ENCODE peak calls at places on chromosomes 5 and 9, in eight cellular contexts. W, C, Q, O, K, X, P and J are unnamed samples.

GRCh38 chr5:150487199-150488061 is 20.5 kb upstream of the NDST1 start:
- DNase-seq in X (peak), Q (no peak), W (no peak), K (peak), C (peak), O (peak), P (peak), J (no peak)

GRCh38 chr9:90612957-90613356 is 29.7 kb downstream of the DIRAS2 start:
- DNase-seq in C (no peak), P (no peak), X (no peak), K (no peak), W (no peak), O (no peak), Q (no peak), J (no peak)

GRCh38 chr5:180142824-180143610 is 66.0 kb downstream of the RASGEF1C start:
- DNase-seq in C (no peak), P (no peak), W (no peak), Q (no peak), K (peak), X (no peak), O (no peak), J (no peak)

GRCh38 chr5:13252701-13253100 is 691.8 kb downstream of the DNAH5 start:
- DNase-seq in X (peak), P (no peak), O (no peak), C (no peak), K (no peak), Q (no peak), W (no peak), J (no peak)

GRCh38 chr5:65037845-65038815 is 269.4 kb downstream of the CWC27 start:
- DNase-seq in W (no peak), C (no peak), Q (no peak), O (peak), K (no peak), X (no peak), P (no peak), J (no peak)

GRCh38 chr5:135319458-135319857 is 79.6 kb downstream of the MACROH2A1 start:
- DNase-seq in X (no peak), K (no peak), W (no peak), Q (no peak), P (no peak), O (no peak), C (no peak), J (no peak)

GRCh38 chr5:180868960-180869359 is 7.9 kb upstream of the ZFP62 start:
- DNase-seq in Q (peak), P (peak), W (peak), X (peak), K (peak), O (peak), C (peak), J (peak)

GRCh38 chr9:74066605-74067004 is 430.5 kb upstream of the RORB start:
- DNase-seq in X (no peak), O (no peak), P (no peak), W (no peak), Q (no peak), C (no peak), K (no peak), J (no peak)

GRCh38 chr9:134991808-134992754 is 74.4 kb upstream of the FCN1 start:
- DNase-seq in P (no peak), Q (no peak), O (no peak), C (no peak), W (no peak), X (no peak), K (no peak), J (no peak)

GRCh38 chr9:100064872-100065581 is 33.8 kb downstream of the ERP44 start:
- DNase-seq in O (no peak), Q (no peak), P (no peak), X (peak), K (no peak), C (no peak), W (no peak), J (no peak)

GRCh38 chr9:35114921-35115341 is 731 bp downstream of the ATOSB start:
- DNase-seq in W (no peak), P (peak), Q (peak), O (peak), X (peak), K (peak), C (peak), J (peak)

GRCh38 chr5:131209506-131210191 is 38.9 kb downstream of the LYRM7 start:
- DNase-seq in W (peak), X (no peak), Q (no peak), O (no peak), K (no peak), P (no peak), C (peak), J (peak)

GRCh38 chr5:943874-944620 is 51.4 kb downstream of the TRIP13 start:
- DNase-seq in X (no peak), Q (no peak), W (no peak), K (no peak), C (no peak), O (no peak), P (no peak), J (no peak)

GRCh38 chr9:124570942-124571666 is 63.9 kb upstream of the NR5A1 start:
- DNase-seq in C (no peak), K (no peak), P (no peak), X (no peak), Q (no peak), W (no peak), O (no peak), J (no peak)

GRCh38 chr9:93061791-93062299 is 3.3 kb downstream of the SUSD3 start:
- DNase-seq in Q (no peak), O (no peak), X (no peak), K (no peak), C (no peak), W (peak), P (peak), J (no peak)

GRCh38 chr5:73365301-73365853 is 83.2 kb downstream of the FOXD1 start:
- DNase-seq in K (no peak), Q (no peak), O (no peak), P (no peak), W (no peak), X (peak), C (no peak), J (no peak)

GRCh38 chr9:122158202-122158601 is 1.4 kb downstream of the NDUFA8 start:
- DNase-seq in C (peak), P (no peak), K (no peak), Q (no peak), O (peak), X (peak), W (no peak), J (peak)

DNA sequence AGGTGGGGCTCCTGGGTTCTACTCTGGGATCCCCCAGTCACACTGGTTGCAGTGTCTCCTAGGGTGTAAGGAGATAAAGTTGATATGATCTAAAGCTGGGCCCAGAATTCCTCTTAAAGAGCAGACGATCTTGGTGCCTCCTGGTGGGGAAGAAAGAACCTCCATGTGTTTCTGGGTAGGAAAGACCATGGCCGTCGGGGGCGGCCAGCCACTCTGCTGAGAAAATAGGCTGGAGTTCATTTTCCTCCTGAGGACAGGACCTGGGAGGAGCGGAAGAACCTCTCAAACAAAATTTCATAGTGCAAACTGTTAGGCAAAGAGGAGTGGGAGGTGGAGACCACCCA is 163.8 kb upstream of the TBC1D2 start:
- DNase-seq in P (no peak), W (no peak), O (no peak), C (no peak), X (no peak), K (no peak), Q (no peak), J (no peak)
- TF ChIP-seq CTCF in P (no peak), W (no peak), O (no peak), C (no peak), X (no peak), K (no peak), Q (no peak), J (no peak)

DNA sequence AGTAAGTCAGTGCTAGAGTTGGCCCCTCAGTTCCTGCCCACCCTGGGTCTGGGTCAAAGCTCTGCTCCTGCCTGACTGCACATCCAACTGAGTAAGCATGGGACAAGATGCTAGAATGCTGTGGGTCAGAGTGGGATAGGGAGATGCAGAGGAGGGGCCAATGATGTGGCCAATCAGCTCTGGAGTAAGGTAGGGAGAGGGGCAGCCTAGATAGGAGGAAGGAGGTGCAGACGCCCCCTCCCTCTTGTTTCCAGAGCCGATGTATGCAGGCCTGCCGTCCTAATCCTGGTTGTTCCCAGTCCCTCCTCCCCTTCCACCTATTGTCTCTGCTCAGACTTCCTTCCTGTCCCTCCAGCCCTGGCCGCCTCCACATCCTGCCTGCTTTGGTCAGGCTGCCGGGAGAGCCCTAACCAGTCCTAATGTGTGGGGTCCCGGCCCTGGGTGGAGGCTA is 1.3 kb downstream of the ARAP3 start:
- DNase-seq in O (no peak), C (no peak), W (no peak), K (no peak), X (peak), Q (peak), P (no peak), J (no peak)
- H3K4me3 ChIP-seq in O (no peak), C (peak), W (no peak), K (peak), X (peak), Q (peak), P (peak), J (no peak)

GRCh38 chr9:126318858-126319257 is 7.8 kb upstream of the MVB12B start:
- DNase-seq in O (no peak), X (no peak), Q (no peak), K (no peak), W (no peak), C (no peak), P (peak), J (no peak)

GRCh38 chr9:126319651-126320050 is 7.0 kb upstream of the MVB12B start:
- DNase-seq in X (no peak), P (no peak), W (no peak), C (no peak), K (no peak), Q (no peak), O (no peak), J (no peak)

GRCh38 chr9:126316085-126316655 is 10.5 kb upstream of the MVB12B start:
- DNase-seq in K (no peak), W (no peak), C (no peak), Q (no peak), P (no peak), X (no peak), O (no peak), J (no peak)

GRCh38 chr9:126320158-126320922 is 6.3 kb upstream of the MVB12B start:
- DNase-seq in K (no peak), W (no peak), C (no peak), P (peak), O (no peak), Q (no peak), X (no peak), J (no peak)

GRCh38 chr9:126317513-126317912 is 9.1 kb upstream of the MVB12B start:
- DNase-seq in Q (no peak), P (no peak), W (no peak), O (no peak), X (no peak), C (no peak), K (peak), J (no peak)
- TF ChIP-seq CTCF in Q (peak), P (peak), W (peak), O (no peak), X (no peak), C (no peak), K (peak), J (no peak)

DNA sequence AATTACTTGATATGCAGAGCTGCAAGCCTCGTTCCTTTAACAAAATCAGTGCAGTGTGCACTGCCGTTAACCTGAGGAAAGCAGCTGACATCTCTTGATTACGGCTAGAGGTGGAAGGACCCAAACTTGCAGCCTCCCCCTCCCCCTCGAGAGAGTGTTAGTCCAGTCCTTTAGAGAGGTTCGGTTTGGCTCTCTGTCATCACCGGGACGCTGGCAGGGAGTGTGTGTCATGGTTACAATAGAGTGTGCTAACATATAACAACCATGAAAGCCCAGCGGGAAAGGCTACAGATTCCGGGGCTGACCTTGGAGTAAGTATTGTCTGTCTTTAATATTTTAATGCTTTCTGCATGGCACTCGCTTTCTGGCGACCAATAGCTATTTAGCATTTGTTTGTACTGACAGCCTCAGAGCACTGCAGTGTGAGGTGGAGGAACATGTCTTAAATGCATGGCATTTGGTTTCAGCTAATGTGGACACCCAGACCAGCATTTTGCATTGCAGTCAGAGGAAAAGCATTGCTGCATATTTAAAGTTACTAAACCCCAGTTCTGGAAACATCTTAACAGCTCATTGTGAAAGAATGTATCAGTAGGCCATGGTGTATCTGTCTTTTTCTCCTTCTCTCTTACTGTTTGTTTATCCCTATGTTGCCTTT is 237.5 kb downstream of the CD180 start:
- DNase-seq in O (peak), K (peak), P (no peak), Q (peak), C (no peak), W (no peak), X (peak), J (no peak)
- H3K4me3 ChIP-seq in O (no peak), K (peak), P (no peak), Q (peak), C (no peak), W (no peak), X (peak), J (no peak)

GRCh38 chr5:139251281-139251687 is 42.3 kb upstream of the MATR3 start:
- DNase-seq in Q (no peak), O (no peak), W (peak), P (no peak), K (no peak), C (no peak), X (no peak), J (no peak)
- TF ChIP-seq CTCF in Q (no peak), O (no peak), W (peak), P (peak), K (no peak), C (no peak), X (peak), J (peak)

GRCh38 chr9:76873056-76873792 is 32.7 kb downstream of the PRUNE2 start:
- DNase-seq in C (no peak), O (no peak), K (no peak), Q (peak), X (peak), W (no peak), P (no peak), J (no peak)

GRCh38 chr9:76876098-76876497 is 29.8 kb downstream of the PRUNE2 start:
- DNase-seq in K (no peak), C (no peak), Q (no peak), O (no peak), W (no peak), P (no peak), X (peak), J (no peak)

GRCh38 chr9:76877961-76878360 is 28.0 kb downstream of the PRUNE2 start:
- DNase-seq in X (no peak), O (no peak), Q (no peak), K (no peak), C (no peak), P (no peak), W (no peak), J (no peak)

GRCh38 chr9:76868897-76869296 is 37.0 kb downstream of the PRUNE2 start:
- DNase-seq in X (no peak), W (no peak), C (no peak), Q (no peak), O (no peak), K (no peak), P (no peak), J (no peak)

GRCh38 chr9:76873821-76874220 is 32.1 kb downstream of the PRUNE2 start:
- DNase-seq in K (no peak), W (no peak), P (no peak), C (no peak), O (no peak), X (no peak), Q (no peak), J (no peak)
- H3K4me3 ChIP-seq in K (no peak), W (no peak), P (no peak), C (no peak), O (no peak), X (no peak), Q (no peak), J (no peak)

DNA sequence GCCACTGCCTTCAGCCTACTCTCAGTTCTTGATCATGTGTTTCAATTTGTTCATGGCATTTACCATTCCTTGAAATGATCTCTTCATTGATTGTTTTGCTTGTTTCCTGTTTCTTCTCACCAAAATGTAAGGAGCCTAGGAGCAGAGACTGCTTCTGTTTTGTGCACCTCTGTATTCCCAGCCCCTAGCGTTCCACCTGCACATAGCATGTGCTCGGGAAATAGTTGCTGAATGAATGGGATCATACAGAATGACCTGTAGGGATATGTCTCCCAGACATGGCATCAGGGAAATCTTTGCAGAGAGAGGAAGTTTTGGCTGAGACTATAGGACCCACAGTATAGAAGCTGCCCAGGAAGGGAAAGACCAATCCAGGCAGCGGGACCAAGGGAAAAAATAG is 6.2 kb upstream of the CERCAM start:
- DNase-seq in W (no peak), C (no peak), P (no peak), X (no peak), O (no peak), K (no peak), Q (no peak), J (no peak)
- TF ChIP-seq CTCF in W (no peak), C (peak), P (no peak), X (peak), O (no peak), K (no peak), Q (no peak), J (peak)

GRCh38 chr5:113295111-113295539 is 139.7 kb downstream of the TSSK1B start:
- DNase-seq in O (no peak), X (no peak), C (no peak), Q (no peak), W (no peak), K (no peak), P (no peak), J (no peak)

GRCh38 chr5:113293068-113293571 is 141.7 kb downstream of the TSSK1B start:
- DNase-seq in Q (no peak), P (no peak), O (no peak), W (no peak), C (no peak), X (peak), K (no peak), J (no peak)

GRCh38 chr5:113294341-113295110 is 140.3 kb downstream of the TSSK1B start:
- DNase-seq in W (no peak), O (peak), X (peak), P (peak), Q (peak), C (no peak), K (peak), J (peak)

GRCh38 chr5:113293613-113294340 is 141.0 kb downstream of the TSSK1B start:
- DNase-seq in C (no peak), O (no peak), K (no peak), P (no peak), X (peak), Q (no peak), W (no peak), J (no peak)

GRCh38 chr5:113292535-113292934 is 142.3 kb downstream of the TSSK1B start:
- DNase-seq in C (no peak), W (no peak), X (peak), K (no peak), P (no peak), Q (no peak), O (no peak), J (no peak)
- H3K4me3 ChIP-seq in C (no peak), W (no peak), X (peak), K (peak), P (no peak), Q (no peak), O (no peak), J (no peak)

DNA sequence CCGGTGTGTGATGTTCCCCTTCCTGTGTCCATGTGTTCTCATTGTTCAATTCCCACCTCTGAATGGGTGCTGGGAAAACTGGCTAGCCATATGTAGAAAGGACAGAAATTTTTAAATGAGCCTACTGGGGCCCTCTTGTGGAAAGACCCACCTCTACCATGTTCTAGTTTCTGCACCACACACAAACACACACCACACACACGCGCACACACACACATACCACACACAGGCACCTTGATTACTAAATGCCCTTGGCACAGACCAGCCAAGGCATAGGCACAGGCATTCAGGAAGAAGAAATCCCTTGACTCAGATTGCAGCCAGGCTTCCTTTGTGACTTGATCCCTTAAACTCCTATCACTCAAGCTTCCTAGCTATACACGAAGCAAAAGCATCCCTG is 60.5 kb downstream of the SIL1 start:
- DNase-seq in X (peak), K (peak), Q (no peak), P (no peak), C (no peak), W (no peak), O (peak), J (no peak)
- TF ChIP-seq CTCF in X (peak), K (peak), Q (no peak), P (no peak), C (no peak), W (peak), O (no peak), J (peak)

DNA sequence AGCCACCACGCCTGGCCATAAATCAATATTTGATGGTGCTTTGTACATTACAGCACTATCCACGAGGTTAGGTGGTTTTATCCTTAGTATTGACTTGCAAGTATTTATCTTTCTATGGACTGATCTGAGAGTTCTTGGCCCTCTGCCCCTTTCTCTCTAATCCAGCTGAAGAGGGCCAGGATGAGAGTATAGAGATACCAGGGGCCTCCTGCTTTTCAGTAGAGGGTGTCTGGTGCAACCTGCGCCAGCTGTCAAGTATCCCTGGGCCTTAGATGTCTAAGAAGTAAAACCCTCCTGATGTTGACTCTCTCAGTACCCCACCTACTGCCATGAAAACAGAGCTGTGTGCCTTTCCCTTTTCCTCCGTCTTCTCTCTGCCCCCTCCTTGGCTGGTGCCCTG is 153.4 kb downstream of the SLIT3 start:
- DNase-seq in O (no peak), Q (no peak), K (no peak), W (no peak), P (no peak), X (no peak), C (no peak), J (no peak)
- H3K4me3 ChIP-seq in O (no peak), Q (no peak), K (no peak), W (no peak), P (no peak), X (no peak), C (no peak), J (no peak)